ENCODE peak calls at places on chromosome 3, in ten cellular contexts. L is psoas muscle; M is stimulated activated CD4-positive, alpha-beta T cell treated with anti-CD3 and anti-CD28 coated beads, Interleukin-4, amount 100 ng/mL, for 48 hours; C is occipital lobe; B is ELF-1; U is cerebellar cortex; I is stimulated activated CD8-positive, alpha-beta memory T cell treated with anti-CD3 and anti-CD28 coated beads, Interleukin-15, amount 100 ng/mL, for 4 hours; P is myocyte; O is M059J; W is HuH-7. J is an unnamed sample.

GRCh38 chr3:10937141-10937825 is 55.3 kb upstream of the SLC6A1 start:
- DNase-seq in L (no peak), M (no peak), C (no peak), B (no peak), U (no peak), I (no peak), P (no peak), O (no peak), W (no peak), J (no peak)

GRCh38 chr3:146326875-146327543 is 76.1 kb upstream of the PLSCR4 start:
- DNase-seq in L (no peak), M (no peak), C (no peak), B (peak), U (peak), I (no peak), P (peak), O (peak), W (peak), J (no peak)

GRCh38 chr3:152477422-152477821 is 208.7 kb downstream of the MBNL1 start:
- DNase-seq in L (no peak), M (no peak), C (no peak), B (no peak), U (no peak), I (no peak), P (no peak), O (no peak), W (no peak), J (no peak)

GRCh38 chr3:56624725-56625124 is 58.3 kb downstream of the TASOR start:
- DNase-seq in L (no peak), M (no peak), C (no peak), B (no peak), U (no peak), I (no peak), P (no peak), O (no peak), W (no peak), J (no peak)

GRCh38 chr3:183794452-183794851 is 30.9 kb downstream of the MAP6D1 start:
- DNase-seq in L (no peak), M (no peak), C (no peak), B (no peak), U (no peak), I (no peak), P (no peak), O (no peak), W (no peak), J (no peak)

GRCh38 chr3:193816656-193817311 is 223.8 kb downstream of the OPA1 start:
- DNase-seq in L (peak), M (no peak), C (peak), B (peak), U (no peak), I (no peak), P (peak), O (peak), W (peak), J (peak)

GRCh38 chr3:110272525-110272924 is 799.1 kb upstream of the NECTIN3 start:
- DNase-seq in L (no peak), M (no peak), C (no peak), B (no peak), U (no peak), I (no peak), P (no peak), O (no peak), W (no peak), J (peak)

GRCh38 chr3:4674216-4674615 is 181.1 kb downstream of the ITPR1 start:
- DNase-seq in L (no peak), M (no peak), C (no peak), B (no peak), U (no peak), I (no peak), P (no peak), O (no peak), W (no peak), J (no peak)

GRCh38 chr3:118966700-118967099 is 67.9 kb downstream of the IGSF11 start:
- DNase-seq in L (no peak), M (no peak), C (no peak), B (no peak), U (no peak), I (no peak), P (no peak), O (no peak), W (no peak), J (no peak)

GRCh38 chr3:14796403-14797077 is 22.2 kb upstream of the FGD5 start:
- DNase-seq in L (peak), M (no peak), C (no peak), B (no peak), U (no peak), I (no peak), P (no peak), O (no peak), W (no peak), J (no peak)

GRCh38 chr3:99753268-99753975 is 64.2 kb upstream of the CMSS1 start:
- DNase-seq in L (no peak), M (no peak), C (peak), B (peak), U (peak), I (no peak), P (peak), O (peak), W (peak), J (no peak)

GRCh38 chr3:175748087-175748732 is 889.1 kb downstream of the NAALADL2 start:
- DNase-seq in L (no peak), M (no peak), C (no peak), B (no peak), U (no peak), I (no peak), P (no peak), O (peak), W (no peak), J (no peak)

GRCh38 chr3:40302784-40303183 is 6.7 kb upstream of the EIF1B start:
- DNase-seq in L (no peak), M (no peak), C (no peak), B (no peak), U (no peak), I (no peak), P (peak), O (no peak), W (no peak), J (no peak)

GRCh38 chr3:170163956-170164645 is 17.4 kb downstream of the PHC3 start:
- DNase-seq in L (no peak), M (no peak), C (no peak), B (no peak), U (no peak), I (no peak), P (no peak), O (no peak), W (no peak), J (no peak)

GRCh38 chr3:149620291-149621020 is 37.4 kb downstream of the WWTR1 start:
- DNase-seq in L (no peak), M (no peak), C (no peak), B (no peak), U (no peak), I (no peak), P (peak), O (peak), W (no peak), J (no peak)

GRCh38 chr3:4736284-4736861 is 242.9 kb upstream of the BHLHE40 start:
- DNase-seq in L (no peak), M (no peak), C (no peak), B (no peak), U (no peak), I (no peak), P (no peak), O (no peak), W (no peak), J (peak)

GRCh38 chr3:105118905-105119304 is 247.8 kb upstream of the ALCAM start:
- DNase-seq in L (no peak), M (no peak), C (no peak), B (no peak), U (no peak), I (no peak), P (no peak), O (peak), W (no peak), J (no peak)

GRCh38 chr3:12303532-12303931 is 14.7 kb downstream of the PPARG start:
- DNase-seq in L (no peak), M (no peak), C (no peak), B (no peak), U (no peak), I (no peak), P (peak), O (peak), W (no peak), J (no peak)

GRCh38 chr3:33061782-33062181 is 35.2 kb downstream of the GLB1 start:
- DNase-seq in L (no peak), M (no peak), C (no peak), B (no peak), U (no peak), I (no peak), P (peak), O (peak), W (no peak), J (no peak)

GRCh38 chr3:38000965-38001455 is 10.4 kb downstream of the VILL start:
- DNase-seq in L (no peak), M (no peak), C (no peak), B (no peak), U (no peak), I (no peak), P (no peak), O (no peak), W (no peak), J (no peak)

GRCh38 chr3:126525091-126525852 is 1.3 kb downstream of the CHST13 start:
- DNase-seq in L (peak), M (no peak), C (no peak), B (no peak), U (no peak), I (no peak), P (no peak), O (no peak), W (no peak), J (no peak)

GRCh38 chr3:143120716-143121239 is 1.2 kb downstream of the CHST2 start:
- DNase-seq in L (no peak), M (no peak), C (no peak), B (no peak), U (no peak), I (peak), P (peak), O (peak), W (no peak), J (no peak)

GRCh38 chr3:50491023-50491422 is 12.4 kb downstream of the CACNA2D2 start:
- DNase-seq in L (no peak), M (no peak), C (no peak), B (no peak), U (no peak), I (no peak), P (no peak), O (no peak), W (no peak), J (no peak)

GRCh38 chr3:123655400-123655799 is 70.5 kb upstream of the HACD2 start:
- DNase-seq in L (no peak), M (no peak), C (no peak), B (no peak), U (no peak), I (no peak), P (no peak), O (no peak), W (no peak), J (no peak)

GRCh38 chr3:27357665-27358258 is 11.4 kb downstream of the NEK10 start:
- DNase-seq in L (no peak), M (peak), C (no peak), B (peak), U (peak), I (peak), P (peak), O (peak), W (peak), J (peak)

GRCh38 chr3:194103475-194103874 is 32.5 kb upstream of the HES1 start:
- DNase-seq in L (no peak), M (no peak), C (no peak), B (no peak), U (no peak), I (peak), P (no peak), O (no peak), W (no peak), J (no peak)

GRCh38 chr3:140244893-140245292 is 309.9 kb downstream of the CLSTN2 start:
- DNase-seq in L (no peak), M (no peak), C (no peak), B (no peak), U (no peak), I (no peak), P (no peak), O (peak), W (no peak), J (no peak)

GRCh38 chr3:37993811-37994638 is 3.4 kb downstream of the VILL start:
- DNase-seq in L (peak), M (peak), C (peak), B (peak), U (peak), I (peak), P (peak), O (no peak), W (peak), J (peak)

GRCh38 chr3:72213296-72214064 is 428.5 kb upstream of the PROK2 start:
- DNase-seq in L (no peak), M (no peak), C (no peak), B (no peak), U (no peak), I (no peak), P (no peak), O (no peak), W (no peak), J (no peak)

GRCh38 chr3:93924491-93924890 is 49.2 kb downstream of the PROS1 start:
- DNase-seq in L (no peak), M (no peak), C (no peak), B (no peak), U (no peak), I (no peak), P (no peak), O (peak), W (no peak), J (no peak)

GRCh38 chr3:29301332-29302011 is 20.6 kb downstream of the RBMS3 start:
- DNase-seq in L (no peak), M (no peak), C (no peak), B (no peak), U (no peak), I (no peak), P (no peak), O (peak), W (no peak), J (no peak)

GRCh38 chr3:4882548-4882947 is 96.7 kb upstream of the BHLHE40 start:
- DNase-seq in L (no peak), M (no peak), C (no peak), B (no peak), U (no peak), I (no peak), P (no peak), O (no peak), W (no peak), J (no peak)

GRCh38 chr3:188916934-188917391 is 254.8 kb upstream of the TPRG1 start:
- DNase-seq in L (no peak), M (no peak), C (no peak), B (no peak), U (no peak), I (no peak), P (no peak), O (no peak), W (no peak), J (no peak)

GRCh38 chr3:171005648-171006047 is 20.9 kb downstream of the SLC2A2 start:
- DNase-seq in L (no peak), M (no peak), C (no peak), B (no peak), U (no peak), I (no peak), P (no peak), O (peak), W (no peak), J (no peak)